ENCODE peak calls at places on chromosomes 12 and 14, in five cellular contexts. N is T-cell, K is EL, U is astrocyte of the cerebellum, S is SK-N-DZ. D is an unnamed sample.

GRCh38 chr14:50871914-50872732 is at the start of gene ABHD12B:
- DNase-seq in N (no peak), K (no peak), U (no peak), S (no peak), D (no peak)

GRCh38 chr12:25384954-25385216 is 134.2 kb upstream of the KRAS start:
- DNase-seq in N (no peak), K (peak; percentile 3), U (no peak), S (peak; percentile 34), D (no peak)

GRCh38 chr12:50059440-50060119 is 2.2 kb downstream of the ASIC1 start:
- DNase-seq in N (peak; percentile 19), K (peak; percentile 52), U (no peak), S (no peak), D (no peak)

GRCh38 chr14:78142994-78143393 is 27.2 kb upstream of the NRXN3 start:
- DNase-seq in N (no peak), K (no peak), U (no peak), S (no peak), D (no peak)

GRCh38 chr12:24937553-24938244 is 11.2 kb downstream of the BCAT1 start:
- DNase-seq in N (no peak), K (peak; percentile 78), U (no peak), S (no peak), D (no peak)

GRCh38 chr12:123057505-123058265 is 77.2 kb downstream of the ARL6IP4 start:
- DNase-seq in N (no peak), K (no peak), U (no peak), S (no peak), D (no peak)

GRCh38 chr14:27938392-27938791 is 828.2 kb upstream of the FOXG1 start:
- DNase-seq in N (no peak), K (no peak), U (no peak), S (no peak), D (no peak)

GRCh38 chr12:121810234-121810817 is 6.5 kb downstream of the SETD1B start:
- DNase-seq in N (no peak), K (no peak), U (no peak), S (no peak), D (no peak)

GRCh38 chr12:109655578-109655977 is 58.0 kb upstream of the FAM222A start:
- DNase-seq in N (no peak), K (no peak), U (no peak), S (no peak), D (no peak)

GRCh38 chr14:50823051-50823762 is 7.8 kb downstream of the NIN start:
- DNase-seq in N (no peak), K (no peak), U (no peak), S (no peak), D (no peak)

GRCh38 chr12:91778938-91779400 is 366.7 kb downstream of the BTG1 start:
- DNase-seq in N (peak; percentile 12), K (peak; percentile 92), U (peak; percentile 40), S (peak; percentile 52), D (peak; percentile 36)

GRCh38 chr12:83471341-83471740 is 784.6 kb downstream of the TMTC2 start:
- DNase-seq in N (no peak), K (no peak), U (no peak), S (no peak), D (no peak)

GRCh38 chr12:91380651-91381050 is 198.0 kb upstream of the DCN start:
- DNase-seq in N (no peak), K (no peak), U (no peak), S (no peak), D (no peak)

GRCh38 chr14:103188691-103189480 is 65.6 kb downstream of the TNFAIP2 start:
- DNase-seq in N (peak; percentile 6), K (peak; percentile 41), U (no peak), S (no peak), D (peak; percentile 1)

GRCh38 chr12:39235990-39236767 is 206.7 kb downstream of the KIF21A start:
- DNase-seq in N (no peak), K (no peak), U (peak; percentile 40), S (no peak), D (no peak)

GRCh38 chr12:5456025-5456424 is 24.1 kb downstream of the NTF3 start:
- DNase-seq in N (no peak), K (no peak), U (no peak), S (no peak), D (no peak)

GRCh38 chr14:61953602-61954001 is 191.4 kb downstream of the SNAPC1 start:
- DNase-seq in N (no peak), K (no peak), U (no peak), S (no peak), D (no peak)

GRCh38 chr12:18496156-18496555 is 234.8 kb downstream of the PIK3C2G start:
- DNase-seq in N (no peak), K (no peak), U (no peak), S (no peak), D (no peak)

GRCh38 chr14:39890026-39890425 is 457.8 kb upstream of the FBXO33 start:
- DNase-seq in N (no peak), K (no peak), U (no peak), S (no peak), D (no peak)

GRCh38 chr12:124698998-124699305 is 131.5 kb upstream of the NCOR2 start:
- DNase-seq in N (no peak), K (no peak), U (no peak), S (no peak), D (no peak)

GRCh38 chr12:128325646-128326045 is 58.7 kb downstream of the TMEM132C start:
- DNase-seq in N (no peak), K (no peak), U (no peak), S (no peak), D (no peak)

GRCh38 chr12:96889273-96889933 is 17.7 kb upstream of the NEDD1 start:
- DNase-seq in N (no peak), K (peak; percentile 80), U (peak; percentile 40), S (no peak), D (no peak)

GRCh38 chr14:98494582-98494981 is 777.4 kb downstream of the BCL11B start:
- DNase-seq in N (no peak), K (no peak), U (no peak), S (no peak), D (no peak)

GRCh38 chr14:75979641-75980422 is 2.0 kb downstream of the TGFB3 start:
- DNase-seq in N (no peak), K (no peak), U (no peak), S (peak; percentile 40), D (no peak)

D was measured in CD4-positive, alpha-beta T cell.